ENCODE peak calls at places on chromosome 6, in five cellular contexts. Q is astrocyte of the spinal cord, E is neural crest cell, I is tibial nerve, W is ovary. Y is an unnamed sample.
A peak's percentile ranks its signal among the peaks of the same experiment; 100 is the strongest.

GRCh38 chr6:158638393-158638792 is 6.2 kb downstream of the DYNLT1 start:
- DNase-seq in Q (no peak), E (no peak), I (no peak), W (no peak), Y (no peak)

GRCh38 chr6:166444446-166444845 is 61.7 kb upstream of the MPC1 start:
- DNase-seq in Q (no peak), E (no peak), I (no peak), W (no peak), Y (no peak)

GRCh38 chr6:83578057-83578456 is 65.7 kb downstream of the PRSS35 start:
- DNase-seq in Q (no peak), E (no peak), I (no peak), W (no peak), Y (no peak)

GRCh38 chr6:154619183-154619582 is 108.7 kb upstream of the CNKSR3 start:
- DNase-seq in Q (no peak), E (no peak), I (no peak), W (no peak), Y (no peak)

GRCh38 chr6:105005446-105005845 is 48.5 kb downstream of the LIN28B start:
- DNase-seq in Q (no peak), E (no peak), I (no peak), W (no peak), Y (no peak)

GRCh38 chr6:106924699-106925523 is 49.6 kb downstream of the CD24 start:
- DNase-seq in Q (no peak), E (no peak), I (no peak), W (no peak), Y (no peak)

GRCh38 chr6:22598386-22598785 is 29.0 kb downstream of the HDGFL1 start:
- DNase-seq in Q (no peak), E (no peak), I (no peak), W (no peak), Y (no peak)

GRCh38 chr6:134099770-134100169 is 47.3 kb upstream of the SLC2A12 start:
- DNase-seq in Q (no peak), E (no peak), I (no peak), W (no peak), Y (no peak)

GRCh38 chr6:91081452-91082067 is 494.7 kb upstream of the MAP3K7 start:
- DNase-seq in Q (peak; percentile 79), E (peak; percentile 29), I (peak; percentile 49), W (no peak), Y (peak; percentile 56)

GRCh38 chr6:52610745-52611355 is 34.0 kb upstream of the TRAM2 start:
- DNase-seq in Q (peak; percentile 39), E (no peak), I (no peak), W (no peak), Y (peak; percentile 72)

GRCh38 chr6:158853872-158854213 is 34.7 kb upstream of the EZR start:
- DNase-seq in Q (no peak), E (no peak), I (no peak), W (no peak), Y (no peak)

GRCh38 chr6:132218063-132218696 is 183.1 kb downstream of the MOXD1 start:
- DNase-seq in Q (peak; percentile 69), E (no peak), I (no peak), W (no peak), Y (peak; percentile 48)

GRCh38 chr6:147268254-147268653 is 64.0 kb downstream of the STXBP5 start:
- DNase-seq in Q (no peak), E (no peak), I (no peak), W (no peak), Y (peak; percentile 56)

GRCh38 chr6:38173909-38174308 is 354.4 kb downstream of the ZFAND3 start:
- DNase-seq in Q (no peak), E (no peak), I (no peak), W (no peak), Y (no peak)

GRCh38 chr6:111417181-111417585 is 65.8 kb downstream of the REV3L start:
- DNase-seq in Q (peak; percentile 25), E (no peak), I (peak; percentile 20), W (no peak), Y (peak; percentile 66)

GRCh38 chr6:37137201-37137880 is 32.6 kb upstream of the PIM1 start:
- DNase-seq in Q (peak; percentile 99), E (peak; percentile 20), I (no peak), W (no peak), Y (peak; percentile 98)

GRCh38 chr6:165600606-165601005 is 62.4 kb downstream of the PDE10A start:
- DNase-seq in Q (no peak), E (no peak), I (no peak), W (no peak), Y (no peak)

GRCh38 chr6:161088676-161089328 is 97.2 kb downstream of the MAP3K4 start:
- DNase-seq in Q (peak; percentile 25), E (no peak), I (no peak), W (no peak), Y (no peak)

GRCh38 chr6:93389192-93389591 is 30.2 kb downstream of the EPHA7 start:
- DNase-seq in Q (no peak), E (no peak), I (no peak), W (no peak), Y (no peak)

GRCh38 chr6:134875367-134875766 is 74.5 kb downstream of the ALDH8A1 start:
- DNase-seq in Q (peak; percentile 53), E (no peak), I (no peak), W (no peak), Y (peak; percentile 74)

GRCh38 chr6:99349620-99350141 is at the start of gene FAXC:
- DNase-seq in Q (no peak), E (peak; percentile 45), I (no peak), W (peak; percentile 25), Y (no peak)

GRCh38 chr6:32192608-32193039 is at the start of gene GPSM3:
- DNase-seq in Q (no peak), E (no peak), I (no peak), W (no peak), Y (no peak)

GRCh38 chr6:106168097-106168888 is 82.2 kb downstream of the PRDM1 start:
- DNase-seq in Q (no peak), E (no peak), I (no peak), W (no peak), Y (no peak)

GRCh38 chr6:73074175-73074574 is 151.1 kb downstream of the KHDC1L start:
- DNase-seq in Q (peak; percentile 82), E (no peak), I (no peak), W (no peak), Y (peak; percentile 75)

GRCh38 chr6:155795173-155795796 is 339.6 kb upstream of the NOX3 start:
- DNase-seq in Q (no peak), E (no peak), I (no peak), W (no peak), Y (no peak)

GRCh38 chr6:83853968-83854501 is 875 bp downstream of the RIPPLY2 start:
- DNase-seq in Q (no peak), E (no peak), I (no peak), W (no peak), Y (no peak)

GRCh38 chr6:3609388-3609787 is 142.1 kb downstream of the PXDC1 start:
- DNase-seq in Q (no peak), E (no peak), I (no peak), W (no peak), Y (no peak)

GRCh38 chr6:6920114-6920983 is 187.4 kb upstream of the RREB1 start:
- DNase-seq in Q (no peak), E (no peak), I (no peak), W (no peak), Y (no peak)

GRCh38 chr6:139778113-139778512 is 403.7 kb upstream of the CITED2 start:
- DNase-seq in Q (no peak), E (no peak), I (no peak), W (no peak), Y (no peak)

GRCh38 chr6:22133352-22133751 is 163.5 kb downstream of the PRL start:
- DNase-seq in Q (no peak), E (no peak), I (no peak), W (no peak), Y (no peak)

GRCh38 chr6:90401933-90402830 is 105.5 kb upstream of the BACH2 start:
- DNase-seq in Q (no peak), E (no peak), I (no peak), W (no peak), Y (no peak)

GRCh38 chr6:15183979-15184378 is 61.9 kb upstream of the JARID2 start:
- DNase-seq in Q (no peak), E (no peak), I (no peak), W (no peak), Y (no peak)

DNA sequence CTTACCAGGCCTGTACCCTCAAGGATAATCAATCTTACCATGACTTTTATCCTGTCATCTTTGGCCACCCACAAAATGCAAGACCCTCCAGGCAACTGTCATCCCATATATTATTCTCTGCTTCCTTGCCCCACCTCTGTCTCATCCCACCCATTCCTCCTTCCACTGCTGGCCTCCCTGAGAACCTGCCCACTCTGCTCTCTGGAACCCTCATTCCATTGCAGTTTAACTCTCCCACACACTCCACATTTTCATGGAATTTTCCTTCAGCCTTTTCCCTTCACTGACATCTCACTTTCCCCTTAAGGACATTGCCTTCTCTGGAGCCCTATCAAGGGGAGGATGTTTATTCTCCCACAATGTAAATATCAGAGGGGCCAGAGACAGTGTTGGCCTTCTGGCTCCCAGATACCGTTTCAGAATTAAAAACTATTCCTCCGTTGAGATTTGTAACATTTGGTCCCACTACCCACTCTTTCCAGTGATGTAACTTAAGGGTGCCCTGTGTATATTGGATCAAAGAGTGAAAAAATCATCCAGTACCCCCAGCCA is 199.4 kb upstream of the KCNK16 start:
- DNase-seq in Q (no peak), E (no peak), I (no peak), W (no peak), Y (no peak)
- TF ChIP-seq CTCF in Q (no peak), E (no peak), I (no peak), W (no peak), Y (no peak)

DNA sequence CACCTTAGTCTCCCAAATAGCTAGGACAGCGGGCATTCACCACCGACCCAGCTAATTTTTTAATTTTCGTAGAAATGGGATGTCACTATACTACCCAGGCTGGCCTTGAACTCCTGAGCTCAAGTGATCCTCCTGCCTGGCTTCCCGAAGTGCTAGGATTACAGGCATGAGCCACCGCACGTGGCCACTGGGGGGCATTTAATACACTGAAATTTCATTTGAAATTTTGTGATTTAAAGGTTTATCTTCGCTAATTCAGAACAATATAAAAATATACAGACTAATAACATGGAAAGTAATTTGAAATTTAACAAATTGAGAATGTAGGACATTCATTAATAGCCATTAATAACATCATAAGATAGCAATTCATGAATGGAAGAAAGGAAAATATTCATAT is 20.5 kb upstream of the TBC1D32 start:
- DNase-seq in Q (no peak), E (no peak), I (no peak), W (no peak), Y (peak; percentile 14)
- TF ChIP-seq CTCF in Q (peak; percentile 46), E (peak; percentile 57), I (no peak), W (no peak), Y (peak; percentile 36)

GRCh38 chr6:12811519-12811918 is 95.0 kb downstream of the PHACTR1 start:
- DNase-seq in Q (no peak), E (no peak), I (no peak), W (no peak), Y (no peak)
- TF ChIP-seq CTCF in Q (no peak), E (no peak), I (no peak), W (no peak), Y (no peak)

GRCh38 chr6:44030812-44031454 is 96.3 kb downstream of the MRPL14 start:
- DNase-seq in Q (no peak), E (no peak), I (no peak), W (no peak), Y (no peak)

GRCh38 chr6:44024597-44025219 is 102.5 kb downstream of the MRPL14 start:
- DNase-seq in Q (no peak), E (no peak), I (no peak), W (no peak), Y (no peak)

GRCh38 chr6:44025226-44025625 is 102.0 kb downstream of the MRPL14 start:
- DNase-seq in Q (no peak), E (no peak), I (no peak), W (no peak), Y (no peak)

GRCh38 chr6:44029489-44030185 is 97.6 kb downstream of the MRPL14 start:
- DNase-seq in Q (no peak), E (no peak), I (no peak), W (no peak), Y (peak; percentile 86)

GRCh38 chr6:44028767-44029166 is 98.5 kb downstream of the MRPL14 start:
- DNase-seq in Q (no peak), E (no peak), I (no peak), W (no peak), Y (no peak)
- TF ChIP-seq CTCF in Q (peak; percentile 24), E (peak; percentile 28), I (no peak), W (no peak), Y (peak; percentile 23)

Y was measured in fibroblast of mammary gland.